ENCODE peak calls at places on chromosomes 7 and 10, in four cellular contexts. C is HuH-7.5; Z is NK-92 treated with Interleukin-12 subunit alpha and Interleukin-12 subunit beta, amount 100 ng/mL, for 24 hours; K is HEK293T. O is an unnamed sample.

GRCh38 chr7:28732037-28732869 is 225.9 kb downstream of the TRIL start:
- DNase-seq in C (no peak), Z (no peak), K (peak; percentile 24), O (no peak)

GRCh38 chr7:116165717-116166116 is 44.6 kb upstream of the TES start:
- DNase-seq in C (no peak), Z (no peak), K (no peak), O (no peak)

GRCh38 chr10:10330481-10330880 is 687.2 kb upstream of the CELF2 start:
- DNase-seq in C (no peak), Z (no peak), K (no peak), O (no peak)

GRCh38 chr10:31612082-31612481 is 293.1 kb downstream of the ZEB1 start:
- DNase-seq in C (no peak), Z (no peak), K (no peak), O (no peak)

GRCh38 chr10:29731760-29732159 is 97.0 kb upstream of the SVIL start:
- DNase-seq in C (no peak), Z (no peak), K (no peak), O (no peak)

GRCh38 chr7:47351233-47352154 is 230.4 kb downstream of the TNS3 start:
- DNase-seq in C (no peak), Z (no peak), K (no peak), O (no peak)

GRCh38 chr10:13822475-13822874 is 235.7 kb downstream of the PRPF18 start:
- DNase-seq in C (no peak), Z (no peak), K (no peak), O (no peak)

GRCh38 chr7:116776046-116776445 is 86.3 kb upstream of the CAPZA2 start:
- DNase-seq in C (no peak), Z (no peak), K (no peak), O (no peak)

GRCh38 chr7:64574481-64575159 is 11.7 kb upstream of the ZNF680 start:
- DNase-seq in C (no peak), Z (no peak), K (no peak), O (no peak)

O was measured in iPS DF 6.9.